ENCODE peak calls at places on chromosomes 13 and 19, in five cellular contexts. S is activated T-helper 1 cell treated with anti-CD3 and anti-CD28 coated beads, Interleukin-2, amount 50 U/mL, for 16 hours; D is progenitor cell of endocrine pancreas; O is hepatic stellate cell; A is cardiac fibroblast. W is an unnamed sample.

GRCh38 chr13:40316301-40316700 is 350.1 kb downstream of the FOXO1 start:
- DNase-seq in S (no peak), D (no peak), O (no peak), A (no peak), W (no peak)

GRCh38 chr19:55913643-55914268 is 18.4 kb downstream of the NLRP13 start:
- DNase-seq in S (no peak), D (no peak), O (no peak), A (no peak), W (no peak)

GRCh38 chr19:4077800-4078683 is 11.3 kb upstream of the ZBTB7A start:
- DNase-seq in S (no peak), D (no peak), O (peak; percentile 58), A (peak; percentile 54), W (peak; percentile 58)

GRCh38 chr13:112603641-112604220 is 15.8 kb upstream of the TUBGCP3 start:
- DNase-seq in S (no peak), D (no peak), O (no peak), A (peak; percentile 63), W (no peak)

GRCh38 chr13:94559201-94559795 is 36.7 kb downstream of the TGDS start:
- DNase-seq in S (no peak), D (no peak), O (no peak), A (no peak), W (no peak)

GRCh38 chr13:73225983-73226382 is 167.2 kb downstream of the KLF5 start:
- DNase-seq in S (no peak), D (no peak), O (no peak), A (no peak), W (no peak)

GRCh38 chr19:28288850-28289249 is 924.1 kb downstream of the UQCRFS1 start:
- DNase-seq in S (no peak), D (no peak), O (no peak), A (peak; percentile 36), W (no peak)

GRCh38 chr19:18388328-18389094 is 2.6 kb downstream of the GDF15 start:
- DNase-seq in S (peak; percentile 59), D (peak; percentile 84), O (peak; percentile 89), A (peak; percentile 59), W (peak; percentile 90)

GRCh38 chr19:41707502-41707812 is 969 bp upstream of the CEACAM5 start:
- DNase-seq in S (no peak), D (no peak), O (no peak), A (no peak), W (no peak)

GRCh38 chr19:34391813-34392212 is 12.4 kb upstream of the PDCD2L start:
- DNase-seq in S (no peak), D (no peak), O (no peak), A (no peak), W (no peak)